ENCODE peak calls at places on chromosomes 5 and 9, in eight cellular contexts. S is mammary epithelial cell; L is hepatocyte; X is lower lobe of right lung; G is fibroblast of lung; Z is AG04450; R is CD4-positive, alpha-beta T cell; Q is astrocyte. W is an unnamed sample.

GRCh38 chr5:157558089-157558595 is 17.4 kb downstream of the ADAM19 start:
- DNase-seq in G (peak; percentile 93), Z (no peak), Q (peak; percentile 93), R (no peak), S (peak; percentile 43), X (no peak), L (no peak), W (peak; percentile 48)

GRCh38 chr9:34139477-34140146 is 13.1 kb upstream of the DCAF12 start:
- DNase-seq in L (peak; percentile 74), R (no peak), S (peak; percentile 60), G (peak; percentile 92), Z (peak; percentile 60), Q (peak; percentile 88), X (no peak), W (no peak)

GRCh38 chr5:165620394-165620793 is 2115.0 kb downstream of the MAT2B start:
- DNase-seq in L (no peak), Z (peak; percentile 92), R (no peak), Q (peak; percentile 96), X (no peak), S (no peak), G (peak; percentile 95), W (no peak)

GRCh38 chr5:16693879-16694278 is 77.1 kb upstream of the RETREG1 start:
- DNase-seq in G (no peak), X (no peak), R (no peak), L (no peak), Z (no peak), S (no peak), Q (no peak), W (no peak)

GRCh38 chr5:72160299-72160698 is 53.0 kb downstream of the MAP1B start:
- DNase-seq in Z (peak; percentile 93), S (peak; percentile 10), R (no peak), L (no peak), X (no peak), Q (peak; percentile 92), G (peak; percentile 93), W (no peak)

GRCh38 chr5:108193021-108193795 is 188.7 kb downstream of the FBXL17 start:
- DNase-seq in Q (peak; percentile 84), S (peak; percentile 15), G (peak; percentile 87), L (no peak), Z (peak; percentile 15), X (no peak), R (no peak), W (peak; percentile 37)

GRCh38 chr5:10704949-10705621 is 55.9 kb downstream of the DAP start:
- DNase-seq in R (no peak), Z (peak; percentile 59), S (peak; percentile 56), Q (peak; percentile 84), L (no peak), G (peak; percentile 87), X (no peak), W (no peak)

GRCh38 chr5:131196331-131196730 is 25.6 kb downstream of the LYRM7 start:
- DNase-seq in G (peak; percentile 3), Z (no peak), S (no peak), R (no peak), X (no peak), L (no peak), Q (no peak), W (no peak)

GRCh38 chr5:109479260-109479860 is 69.6 kb upstream of the PJA2 start:
- DNase-seq in G (peak; percentile 23), L (peak; percentile 30), S (no peak), Q (no peak), R (no peak), Z (no peak), X (no peak), W (no peak)

GRCh38 chr5:69444127-69444754 is 29.3 kb downstream of the MARVELD2 start:
- DNase-seq in L (peak; percentile 73), G (peak; percentile 25), S (no peak), Z (no peak), R (no peak), Q (peak; percentile 10), X (no peak), W (no peak)

GRCh38 chr9:97809666-97810344 is 43.2 kb upstream of the FOXE1 start:
- DNase-seq in R (no peak), X (no peak), S (peak; percentile 54), L (no peak), Q (no peak), Z (no peak), G (no peak), W (no peak)

GRCh38 chr9:15873573-15874177 is 320.8 kb downstream of the CCDC171 start:
- DNase-seq in Z (peak; percentile 29), Q (peak; percentile 47), G (peak; percentile 59), S (peak; percentile 30), R (no peak), L (peak; percentile 71), X (no peak), W (no peak)

GRCh38 chr5:57103317-57103907 is 70.4 kb upstream of the GPBP1 start:
- DNase-seq in S (no peak), G (no peak), Z (no peak), Q (no peak), X (no peak), R (no peak), L (no peak), W (no peak)

GRCh38 chr5:142888469-142889085 is 118.4 kb downstream of the ARHGAP26 start:
- DNase-seq in L (peak; percentile 69), S (no peak), Z (no peak), G (peak; percentile 54), R (no peak), Q (no peak), X (no peak), W (no peak)

GRCh38 chr9:129567329-129567728 is 53.6 kb downstream of the C9orf50 start:
- DNase-seq in Q (no peak), R (no peak), Z (no peak), L (no peak), S (no peak), G (no peak), X (no peak), W (no peak)

GRCh38 chr9:129569506-129570449 is 51.1 kb downstream of the C9orf50 start:
- DNase-seq in Q (peak; percentile 48), Z (no peak), S (no peak), R (no peak), L (peak; percentile 56), G (peak; percentile 51), X (no peak), W (no peak)

GRCh38 chr9:129568560-129569505 is 52.1 kb downstream of the C9orf50 start:
- DNase-seq in R (peak; percentile 15), S (no peak), L (peak; percentile 71), X (peak; percentile 56), G (peak; percentile 47), Q (no peak), Z (no peak), W (no peak)

GRCh38 chr9:129566563-129567266 is 54.2 kb downstream of the C9orf50 start:
- DNase-seq in Q (no peak), L (no peak), Z (no peak), X (no peak), S (no peak), G (no peak), R (no peak), W (no peak)

DNA sequence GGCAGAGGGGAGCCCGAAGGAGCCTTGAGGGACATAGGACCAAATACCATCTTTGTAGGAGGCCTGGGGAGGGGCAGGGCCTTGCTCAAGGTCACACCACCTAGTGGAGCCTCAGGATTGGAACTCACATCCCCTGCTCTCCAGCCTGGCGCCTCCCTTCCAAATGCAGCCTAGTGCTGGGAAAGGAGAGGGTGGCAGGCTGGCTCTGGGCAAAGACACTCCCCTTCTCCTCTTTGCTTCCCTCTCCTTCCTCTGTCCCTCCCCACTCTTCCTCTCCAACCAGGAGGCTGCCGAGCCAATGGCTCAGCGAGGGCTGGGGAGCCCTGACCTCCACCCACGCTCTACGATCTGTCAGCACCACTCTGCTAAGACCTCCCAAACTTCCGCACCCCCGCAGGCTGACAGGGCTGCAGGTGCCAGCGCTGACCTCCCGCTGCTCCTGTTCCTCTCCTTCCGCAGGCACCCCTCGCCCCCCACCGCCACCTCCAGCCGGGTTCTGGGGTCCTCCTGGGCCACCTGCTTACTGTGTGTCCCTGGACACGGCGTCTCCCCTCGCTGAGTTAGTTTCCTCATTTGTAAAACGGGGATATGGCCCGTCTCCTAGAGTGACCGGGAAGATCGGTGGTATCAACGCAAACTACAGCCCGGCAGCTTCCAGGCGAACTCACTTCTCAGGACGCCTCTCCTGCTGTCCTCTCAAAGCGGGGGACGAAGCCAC is 52.9 kb downstream of the C9orf50 start:
- DNase-seq in S (no peak), G (peak; percentile 79), Z (no peak), Q (peak; percentile 60), L (no peak), X (no peak), R (no peak), W (no peak)
- TF ChIP-seq CTCF in S (no peak), G (no peak), Z (peak; percentile 19), Q (no peak), L (no peak), X (no peak), R (no peak), W (no peak)

GRCh38 chr5:172180936-172181335 is 7.1 kb downstream of the STK10 start:
- DNase-seq in L (no peak), Q (no peak), Z (no peak), R (peak; percentile 31), S (no peak), X (no peak), G (no peak), W (no peak)
- H3K27ac ChIP-seq in L (no peak overlapping the region), Q (no peak overlapping the region), Z (no peak overlapping the region), R (peak overlapping the region; percentile 30), S (no peak overlapping the region), X (no peak overlapping the region), G (no peak overlapping the region), W (no peak overlapping the region)

GRCh38 chr9:110426052-110426709 is 88.5 kb upstream of the TXNDC8 start:
- DNase-seq in S (peak; percentile 13), G (peak; percentile 40), Z (no peak), R (no peak), Q (peak; percentile 27), X (no peak), L (peak; percentile 17), W (no peak)
- TF ChIP-seq CTCF in S (peak; percentile 50), G (peak; percentile 58), Z (peak; percentile 53), R (no peak), Q (peak; percentile 39), X (no peak), L (peak; percentile 41), W (peak; percentile 57)

GRCh38 chr9:21549251-21549765 is 67.2 kb upstream of the IFNE start:
- DNase-seq in R (no peak), Q (peak; percentile 99), Z (peak; percentile 80), G (peak; percentile 99), X (no peak), L (no peak), S (peak; percentile 83), W (peak; percentile 54)

GRCh38 chr9:21550392-21550791 is 68.3 kb upstream of the IFNE start:
- DNase-seq in R (no peak), G (no peak), Q (no peak), X (no peak), Z (no peak), L (no peak), S (no peak), W (no peak)

GRCh38 chr9:21551401-21551800 is 69.3 kb upstream of the IFNE start:
- DNase-seq in R (no peak), Z (no peak), S (no peak), L (no peak), G (peak; percentile 49), X (no peak), Q (no peak), W (no peak)

GRCh38 chr9:21552244-21552825 is 70.2 kb upstream of the IFNE start:
- DNase-seq in S (no peak), X (no peak), Q (no peak), L (no peak), R (no peak), Z (no peak), G (peak; percentile 40), W (no peak)

DNA sequence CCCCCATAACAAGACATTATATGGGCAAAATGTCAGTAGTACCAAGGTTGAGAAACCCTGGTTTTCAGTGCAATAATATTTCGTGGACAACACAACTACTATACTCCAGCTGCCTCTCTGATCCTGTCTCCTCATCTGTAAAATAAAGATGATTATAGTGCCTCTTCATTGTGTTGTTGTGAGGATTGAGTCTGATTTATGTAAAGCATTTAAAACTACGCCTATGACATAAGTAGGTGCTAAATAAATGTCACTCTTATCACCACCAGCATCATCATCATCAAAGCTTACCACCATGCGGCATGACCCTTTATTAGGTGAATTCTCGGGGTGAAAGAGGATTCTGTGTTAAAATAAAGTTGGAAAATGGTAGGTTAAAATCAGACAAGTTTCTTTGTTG is 67.8 kb upstream of the IFNE start:
- DNase-seq in R (no peak), S (no peak), Z (no peak), Q (no peak), G (no peak), L (no peak), X (no peak), W (no peak)
- H3K27ac ChIP-seq in R (no peak overlapping the region), S (peak overlapping the region; percentile 99), Z (peak overlapping the region; percentile 92), Q (peak overlapping the region; percentile 92), G (peak overlapping the region; percentile 86), L (no peak overlapping the region), X (no peak overlapping the region), W (peak overlapping the region; percentile 43)